ENCODE peak calls at places on chromosomes 6 and 20, in nine cellular contexts. L is heart right ventricle, D is Peyer's patch, J is HL-60, O is SK-N-SH, Q is fibroblast of lung, E is lung, F is heart left ventricle, A is MM.1S. V is an unnamed sample. For H3K27me3, the result is how much of the 10 kb centered on the place peaks cover.

GRCh38 chr6:6654599-6655575 is 66.4 kb downstream of the LY86 start:
- DNase-seq in L (peak), D (no peak), J (no peak), O (no peak), Q (peak), E (no peak), F (peak), A (no peak), V (no peak)

GRCh38 chr6:144911322-144911721 is 626.2 kb downstream of the UTRN start:
- DNase-seq in L (no peak), D (no peak), J (no peak), O (no peak), Q (no peak), E (no peak), F (no peak), A (no peak), V (no peak)

GRCh38 chr6:159929819-159930218 is 39.0 kb downstream of the MAS1 start:
- DNase-seq in L (peak), D (no peak), J (no peak), O (no peak), Q (no peak), E (peak), F (peak), A (no peak), V (no peak)

GRCh38 chr20:48025061-48025515 is 239.8 kb upstream of the SULF2 start:
- DNase-seq in L (peak), D (no peak), J (no peak), O (peak), Q (peak), E (no peak), F (peak), A (peak), V (peak)

GRCh38 chr20:3084283-3084985 is at the start of gene AVP:
- DNase-seq in L (no peak), D (peak), J (peak), O (no peak), Q (no peak), E (no peak), F (no peak), A (no peak), V (no peak)

GRCh38 chr6:89471287-89471867 is 38.4 kb downstream of the ANKRD6 start:
- DNase-seq in L (no peak), D (no peak), J (no peak), O (no peak), Q (no peak), E (no peak), F (no peak), A (no peak), V (no peak)

GRCh38 chr6:75788894-75789293 is 39.9 kb downstream of the MYO6 start:
- DNase-seq in L (no peak), D (no peak), J (no peak), O (no peak), Q (no peak), E (no peak), F (no peak), A (no peak), V (no peak)

GRCh38 chr20:16216227-16217210 is 356.7 kb downstream of the KIF16B start:
- DNase-seq in L (no peak), D (no peak), J (no peak), O (peak), Q (no peak), E (no peak), F (no peak), A (no peak), V (no peak)

GRCh38 chr6:15555101-15556038 is 107.5 kb downstream of the DTNBP1 start:
- DNase-seq in L (no peak), D (no peak), J (no peak), O (no peak), Q (no peak), E (no peak), F (no peak), A (no peak), V (no peak)

GRCh38 chr6:78619016-78619415 is 248.3 kb upstream of the IRAK1BP1 start:
- DNase-seq in L (no peak), D (no peak), J (no peak), O (no peak), Q (no peak), E (no peak), F (no peak), A (no peak), V (no peak)

GRCh38 chr6:52325695-52326471 is 36.1 kb upstream of the PAQR8 start:
- DNase-seq in L (no peak), D (no peak), J (no peak), O (no peak), Q (no peak), E (no peak), F (no peak), A (no peak), V (no peak)

GRCh38 chr6:31037692-31038091 is 27.4 kb downstream of the MUC22 start:
- DNase-seq in L (no peak), D (no peak), J (no peak), O (no peak), Q (no peak), E (no peak), F (no peak), A (no peak), V (no peak)

GRCh38 chr6:69936674-69937363 is 70.5 kb downstream of the COL19A1 start:
- DNase-seq in L (peak), D (no peak), J (no peak), O (no peak), Q (peak), E (no peak), F (no peak), A (no peak), V (no peak)

GRCh38 chr6:112231609-112232060 is 22.7 kb downstream of the LAMA4 start:
- DNase-seq in L (no peak), D (no peak), J (no peak), O (no peak), Q (peak), E (no peak), F (no peak), A (no peak), V (no peak)

GRCh38 chr20:11338506-11339306 is 579.0 kb upstream of the BTBD3 start:
- DNase-seq in L (no peak), D (no peak), J (no peak), O (no peak), Q (no peak), E (no peak), F (no peak), A (no peak), V (no peak)

GRCh38 chr6:155121699-155122098 is 126.6 kb downstream of the TIAM2 start:
- DNase-seq in L (no peak), D (no peak), J (no peak), O (peak), Q (no peak), E (no peak), F (no peak), A (no peak), V (no peak)

GRCh38 chr20:63125893-63126601 is 89.9 kb downstream of the YTHDF1 start:
- DNase-seq in L (no peak), D (peak), J (no peak), O (no peak), Q (no peak), E (no peak), F (no peak), A (no peak), V (peak)

GRCh38 chr6:139888691-139889122 is 514.3 kb upstream of the CITED2 start:
- DNase-seq in L (no peak), D (no peak), J (no peak), O (no peak), Q (no peak), E (no peak), F (no peak), A (no peak), V (no peak)

GRCh38 chr6:87391334-87391733 is 16.4 kb upstream of the CFAP206 start:
- DNase-seq in L (no peak), D (no peak), J (peak), O (peak), Q (peak), E (no peak), F (no peak), A (peak), V (no peak)

GRCh38 chr6:156686429-156686939 is 90.7 kb upstream of the ARID1B start:
- DNase-seq in L (peak), D (no peak), J (peak), O (peak), Q (peak), E (no peak), F (peak), A (peak), V (no peak)

DNA sequence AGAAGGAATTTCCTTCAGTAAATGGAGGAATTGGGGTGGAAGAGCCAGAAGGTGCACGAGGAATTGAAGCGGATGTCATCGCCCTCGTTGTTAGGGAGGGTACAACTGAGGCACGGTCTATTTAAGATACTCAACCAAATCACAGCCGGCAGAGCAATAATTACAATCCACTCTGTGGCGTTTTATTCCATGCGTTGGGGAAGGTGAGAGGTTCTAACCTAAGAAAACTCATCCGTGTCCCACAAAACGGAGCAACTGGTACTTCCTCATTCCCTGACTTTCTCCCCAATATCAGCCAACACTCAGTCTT is 802 bp upstream of the RRBP1 start:
- DNase-seq in L (no peak), D (no peak), J (no peak), O (no peak), Q (no peak), E (no peak), F (no peak), A (no peak), V (no peak)
- TF ChIP-seq CTCF in L (no peak), D (no peak), J (no peak), O (no peak), Q (no peak), E (no peak), F (no peak), A (no peak), V (peak)

GRCh38 chr6:168272379-168273011 is 47.1 kb downstream of the DACT2 start:
- DNase-seq in L (no peak), D (no peak), J (no peak), O (peak), Q (no peak), E (no peak), F (no peak), A (no peak), V (no peak)
- H3K27me3 ChIP-seq in L (under half), D (under half), J (under half), O (under half), Q (under half), E (under half), F (under half), A (under half), V (under half)

GRCh38 chr20:59958123-59958522 is at the start of gene CDH26:
- DNase-seq in L (no peak), D (no peak), J (no peak), O (no peak), Q (no peak), E (no peak), F (no peak), A (no peak), V (no peak)
- H3K27ac ChIP-seq in L (no peak), D (no peak), J (no peak), O (no peak), Q (no peak), E (no peak), F (no peak), A (peak), V (no peak)

GRCh38 chr6:136334853-136335252 is 45.2 kb upstream of the BCLAF1 start:
- DNase-seq in L (no peak), D (no peak), J (no peak), O (no peak), Q (no peak), E (no peak), F (no peak), A (no peak), V (no peak)
- TF ChIP-seq CTCF in L (no peak), D (no peak), J (no peak), O (peak), Q (no peak), E (no peak), F (no peak), A (no peak), V (no peak)

DNA sequence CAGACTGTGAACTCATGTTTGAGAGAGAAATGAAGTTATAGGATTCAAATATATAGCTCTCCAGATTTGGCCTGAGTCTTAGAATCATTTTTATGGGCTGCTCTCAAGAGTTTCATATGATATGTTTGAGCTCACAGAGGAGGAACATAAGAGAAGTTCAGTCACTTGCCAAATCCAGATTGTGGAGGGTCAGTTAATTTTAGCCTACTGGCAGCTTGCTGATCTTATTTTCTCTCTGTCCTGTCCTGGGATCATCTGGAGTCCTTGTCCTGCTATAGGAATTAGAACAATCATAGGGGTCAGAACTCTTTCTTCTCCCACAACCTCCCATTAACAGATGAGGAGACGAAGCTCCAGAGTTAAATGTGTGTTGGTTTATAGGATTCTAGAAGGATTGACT is 186.2 kb upstream of the SUPT3H start:
- DNase-seq in L (no peak), D (no peak), J (no peak), O (no peak), Q (no peak), E (no peak), F (no peak), A (no peak), V (no peak)
- H3K27me3 ChIP-seq in L (under half), D (under half), J (under half), O (under half), Q (under half), E (under half), F (under half), A (under half), V (under half)

DNA sequence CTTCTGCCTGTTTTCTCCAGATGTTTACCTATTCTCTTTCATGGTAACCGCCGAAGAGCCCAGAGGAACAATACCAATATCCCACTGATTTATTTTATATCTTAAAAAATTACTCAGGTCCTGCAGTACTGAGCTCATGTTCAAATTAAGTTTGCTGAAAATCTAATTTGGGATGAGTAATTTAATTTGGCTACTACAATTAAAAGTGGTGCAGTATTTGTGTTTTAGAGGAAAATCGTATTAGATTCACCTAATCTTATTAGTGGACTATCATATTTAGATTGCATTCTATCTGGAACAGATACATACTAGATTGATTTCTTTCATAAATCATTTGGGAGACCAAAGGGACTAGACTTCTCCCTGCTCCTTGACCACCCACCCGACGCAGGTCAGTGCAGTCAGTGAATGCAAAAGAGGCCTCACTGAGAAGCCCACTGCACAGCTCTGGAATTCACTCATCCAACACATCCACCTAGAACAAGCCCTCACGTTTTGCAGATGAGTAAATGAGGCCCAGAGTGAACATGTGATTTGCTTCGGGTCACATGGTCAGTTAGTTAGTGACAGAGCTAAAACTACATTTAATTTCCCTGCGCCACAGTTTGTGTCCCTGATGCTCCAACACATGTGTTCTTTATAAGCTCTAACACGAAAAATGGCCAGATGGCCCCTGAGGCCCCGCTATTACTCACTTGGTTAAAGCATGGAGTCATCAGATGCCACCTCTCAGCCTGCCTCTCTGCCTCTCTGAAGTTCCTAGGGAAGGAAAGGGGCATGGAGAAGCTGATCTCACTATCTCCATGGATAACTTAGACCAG is 101.8 kb downstream of the TRERF1 start:
- DNase-seq in L (no peak), D (no peak), J (no peak), O (peak), Q (no peak), E (no peak), F (no peak), A (no peak), V (no peak)
- H3K27ac ChIP-seq in L (no peak), D (no peak), J (no peak), O (peak), Q (no peak), E (no peak), F (no peak), A (no peak), V (no peak)

DNA sequence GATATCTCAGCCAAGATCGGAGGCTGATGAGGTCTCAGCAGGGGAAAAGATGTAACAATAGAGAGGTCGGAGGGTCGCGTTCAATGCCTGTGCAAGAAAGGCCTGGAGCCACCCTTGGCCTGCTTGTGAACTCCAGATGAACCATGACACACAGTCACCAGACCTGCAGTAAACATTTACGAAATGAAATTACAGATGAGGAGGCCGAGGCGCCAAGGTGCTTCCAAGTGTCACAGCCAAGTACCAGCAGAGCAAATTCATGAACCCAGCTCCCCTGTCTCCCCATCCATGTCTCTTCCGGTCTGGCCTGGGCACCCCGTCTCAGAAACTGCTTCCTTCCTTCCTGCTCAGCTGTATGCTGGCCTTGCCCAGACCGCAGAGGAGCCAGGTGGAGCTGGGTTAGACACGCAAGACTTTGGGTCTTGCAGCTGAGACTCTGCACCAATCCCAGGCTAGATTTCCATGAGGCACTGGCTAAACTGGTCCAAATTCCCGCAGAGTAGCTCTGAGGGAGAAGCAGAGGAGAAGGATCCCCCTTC is 48.1 kb downstream of the CHMP4B start:
- DNase-seq in L (no peak), D (peak), J (peak), O (no peak), Q (no peak), E (no peak), F (no peak), A (peak), V (no peak)
- TF ChIP-seq CTCF in L (no peak), D (no peak), J (no peak), O (no peak), Q (no peak), E (no peak), F (no peak), A (no peak), V (no peak)

DNA sequence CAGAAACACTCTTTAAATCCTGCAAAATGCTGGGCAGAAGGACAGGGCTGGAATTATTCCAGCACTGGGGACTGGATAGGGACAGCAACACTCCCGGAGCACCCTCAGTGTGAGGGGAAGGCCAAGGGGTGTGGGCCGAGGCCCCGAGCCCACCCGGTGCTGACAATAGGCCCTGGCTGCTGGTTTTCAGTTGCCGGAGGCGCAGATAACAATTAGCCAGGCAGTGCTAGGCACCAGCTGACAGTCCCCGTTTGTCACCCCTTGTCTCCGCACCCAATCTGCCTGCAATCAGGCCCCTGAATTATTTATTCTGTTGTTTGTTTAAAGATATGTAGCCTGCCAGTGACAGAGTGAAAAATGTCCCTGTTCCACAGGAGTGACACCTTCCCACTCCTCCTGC is 120.0 kb downstream of the GRM4 start:
- DNase-seq in L (no peak), D (no peak), J (no peak), O (peak), Q (no peak), E (no peak), F (no peak), A (no peak), V (no peak)
- H3K27me3 ChIP-seq in L (under half), D (under half), J (under half), O (under half), Q (under half), E (under half), F (under half), A (half or more), V (under half)

GRCh38 chr6:36621371-36621855 is 27.3 kb downstream of the SRSF3 start:
- DNase-seq in L (no peak), D (peak), J (no peak), O (no peak), Q (no peak), E (no peak), F (no peak), A (no peak), V (no peak)

GRCh38 chr6:36625161-36625919 is 31.2 kb downstream of the SRSF3 start:
- DNase-seq in L (peak), D (peak), J (no peak), O (no peak), Q (peak), E (no peak), F (no peak), A (no peak), V (no peak)

GRCh38 chr6:36623547-36624459 is 29.6 kb downstream of the SRSF3 start:
- DNase-seq in L (peak), D (peak), J (peak), O (peak), Q (peak), E (peak), F (peak), A (peak), V (no peak)

GRCh38 chr6:36624461-36625160 is 30.4 kb downstream of the SRSF3 start:
- DNase-seq in L (no peak), D (peak), J (no peak), O (no peak), Q (no peak), E (no peak), F (no peak), A (no peak), V (no peak)

DNA sequence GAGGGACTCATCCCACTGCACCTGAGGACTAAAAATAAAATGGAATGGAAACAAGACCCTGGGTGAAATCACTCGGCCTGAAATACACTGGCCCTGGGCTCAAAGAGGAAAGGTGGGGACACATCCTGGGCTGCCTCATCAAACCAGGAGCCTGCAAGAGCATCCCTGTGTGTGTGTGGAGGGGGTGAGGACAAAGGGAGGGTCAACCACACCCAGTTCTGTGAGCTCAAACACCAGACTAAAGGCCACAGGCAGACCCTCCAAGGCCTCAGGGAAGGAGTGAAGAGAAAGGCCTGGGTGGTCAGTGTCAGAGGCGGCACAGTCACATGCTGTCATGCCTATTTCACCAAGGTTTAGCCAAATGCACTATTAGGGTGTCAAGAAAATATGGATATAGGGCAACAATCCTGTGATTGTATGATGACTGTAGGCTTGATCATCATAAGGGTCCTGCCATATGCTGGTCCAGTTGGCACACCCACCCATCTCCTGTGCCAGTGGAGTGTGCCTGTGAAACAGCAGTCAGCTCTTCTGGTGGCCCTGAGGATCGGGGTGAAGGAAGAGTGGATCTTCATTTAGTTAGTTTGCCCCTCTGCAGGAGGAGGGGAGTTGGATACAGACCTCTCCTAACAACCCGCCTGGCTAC is 28.9 kb downstream of the SRSF3 start:
- DNase-seq in L (no peak), D (peak), J (no peak), O (no peak), Q (no peak), E (no peak), F (no peak), A (no peak), V (no peak)
- H3K27ac ChIP-seq in L (no peak), D (peak), J (peak), O (no peak), Q (no peak), E (no peak), F (peak), A (no peak), V (no peak)

V was measured in RWPE2.